ENCODE peak calls at places on chromosomes 7 and 10, in six cellular contexts. D is K562, B is HEK293T, A is HepG2, E is GM12878, W is A549. F is an unnamed sample.

GRCh38 chr7:108190891-108191290 is 60.7 kb upstream of the LAMB4 start:
- DNase-seq in D (no peak), W (no peak), A (no peak), B (no peak), E (no peak), F (no peak)

GRCh38 chr10:73860050-73860491 is 14.3 kb downstream of the CAMK2G start:
- DNase-seq in A (no peak), E (no peak), B (no peak), D (no peak), W (no peak), F (no peak)

GRCh38 chr7:129989466-129989865 is 36.7 kb upstream of the UBE2H start:
- DNase-seq in D (no peak), E (peak), W (no peak), B (no peak), A (no peak), F (no peak)

GRCh38 chr7:75945297-75946168 is 30.6 kb downstream of the POR start:
- DNase-seq in W (no peak), A (peak), E (no peak), B (no peak), D (peak), F (peak)

GRCh38 chr10:22624289-22624738 is 90.1 kb downstream of the PIP4K2A start:
- DNase-seq in A (peak), E (no peak), B (no peak), W (no peak), D (peak), F (peak)

GRCh38 chr7:44471850-44472249 is 18.6 kb downstream of the NUDCD3 start:
- DNase-seq in A (no peak), W (no peak), E (no peak), D (peak), B (no peak), F (no peak)

GRCh38 chr10:24209421-24209770 is 458 bp downstream of the KIAA1217 start:
- DNase-seq in E (no peak), D (no peak), W (peak), A (no peak), B (peak), F (peak)

GRCh38 chr7:120273476-120273975 is 551 bp downstream of the KCND2 start:
- DNase-seq in W (no peak), A (peak), E (peak), D (no peak), B (peak), F (no peak)

GRCh38 chr10:71396714-71397339 is at the start of gene CDH23:
- DNase-seq in E (no peak), W (peak), A (no peak), B (peak), D (peak), F (no peak)

GRCh38 chr10:127162841-127163240 is 33.5 kb downstream of the INSYN2A start:
- DNase-seq in E (no peak), A (no peak), W (no peak), D (no peak), B (no peak), F (no peak)

GRCh38 chr10:127163632-127164031 is 32.8 kb downstream of the INSYN2A start:
- DNase-seq in A (no peak), W (no peak), D (no peak), B (no peak), E (no peak), F (no peak)

DNA sequence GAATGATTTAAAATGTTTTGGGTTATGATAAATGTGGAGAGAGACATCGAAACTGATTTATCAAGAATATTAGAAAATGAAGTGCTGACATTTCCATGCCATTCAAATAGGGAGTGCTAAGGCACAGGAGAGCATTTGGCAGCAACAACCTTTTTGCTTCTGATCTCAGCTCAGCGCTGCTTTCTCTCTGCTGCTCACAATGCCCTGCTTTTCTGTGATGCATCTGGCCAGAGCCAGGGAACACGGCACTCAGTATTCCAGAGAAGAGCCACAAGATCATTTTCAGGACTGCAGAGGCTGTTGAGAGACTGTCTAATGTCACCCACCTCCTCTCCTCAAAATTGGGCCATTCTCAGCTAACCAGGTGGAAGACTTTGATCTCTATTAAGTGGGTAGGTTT is 28.1 kb downstream of the INSYN2A start:
- DNase-seq in W (no peak), D (no peak), E (no peak), B (no peak), A (no peak), F (no peak)
- TF ChIP-seq BHLHE40 in W (no peak), D (no peak), E (no peak), B (no peak), A (no peak), F (no peak)

GRCh38 chr7:322111-322671 is 32.2 kb downstream of the FOXL3 start:
- DNase-seq in E (no peak), W (peak), D (peak), B (peak), A (no peak), F (peak)
- TF ChIP-seq BHLHE40 in E (peak), W (no peak), D (no peak), B (no peak), A (no peak), F (no peak)

GRCh38 chr10:103463456-103463855 is 4.8 kb upstream of the CALHM1 start:
- DNase-seq in D (no peak), B (no peak), A (no peak), W (no peak), E (no peak), F (no peak)
- TF ChIP-seq BHLHE40 in D (no peak), B (no peak), A (no peak), W (no peak), E (no peak), F (no peak)

GRCh38 chr10:60417024-60417423 is 27.3 kb upstream of the ANK3 start:
- DNase-seq in D (no peak), B (no peak), W (no peak), E (no peak), A (no peak), F (no peak)

GRCh38 chr10:60414877-60415585 is 25.4 kb upstream of the ANK3 start:
- DNase-seq in A (no peak), W (peak), E (no peak), B (no peak), D (no peak), F (peak)

GRCh38 chr10:60410970-60411369 is 21.3 kb upstream of the ANK3 start:
- DNase-seq in W (no peak), B (no peak), A (no peak), D (no peak), E (no peak), F (peak)

GRCh38 chr10:60414111-60414510 is 24.4 kb upstream of the ANK3 start:
- DNase-seq in B (no peak), A (no peak), E (no peak), D (no peak), W (no peak), F (no peak)

DNA sequence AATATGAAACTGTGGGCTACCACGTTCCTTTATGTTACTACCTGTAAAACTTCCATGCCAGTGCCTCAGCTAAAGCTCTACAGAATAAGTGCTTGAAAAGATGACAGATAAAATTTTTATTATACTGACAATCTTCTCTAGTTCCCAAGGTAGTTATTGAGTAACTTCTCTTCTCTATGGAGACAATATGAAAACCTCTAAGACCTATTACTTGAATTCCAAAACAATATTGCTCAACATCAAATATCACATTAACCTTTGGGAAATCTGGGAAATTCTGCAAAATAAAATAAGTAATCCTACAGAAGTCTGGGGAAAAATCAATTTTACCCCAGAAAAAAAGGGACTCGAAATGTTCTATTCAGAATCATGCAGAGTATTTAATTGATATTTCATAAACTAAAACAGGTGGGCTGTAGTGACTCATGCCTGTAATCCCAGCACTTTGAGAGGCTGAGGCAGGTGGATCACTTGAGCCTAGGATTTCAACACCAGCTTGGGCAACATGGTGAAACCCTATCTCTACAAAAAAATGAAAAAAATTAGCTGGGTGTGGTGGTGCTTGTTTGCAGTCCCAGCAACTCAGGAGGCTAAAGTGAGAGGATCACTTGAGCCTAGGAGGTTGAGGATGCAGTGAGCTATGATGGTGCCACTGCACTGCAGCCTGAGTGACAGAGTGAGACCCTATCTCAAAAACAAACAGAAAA is 23.8 kb upstream of the ANK3 start:
- DNase-seq in A (no peak), B (no peak), W (no peak), E (no peak), D (no peak), F (no peak)
- TF ChIP-seq BHLHE40 in A (no peak), B (no peak), W (no peak), E (no peak), D (no peak), F (no peak)

GRCh38 chr10:117550599-117551321 is 8.2 kb downstream of the EMX2 start:
- DNase-seq in B (no peak), W (no peak), A (no peak), E (no peak), D (no peak), F (no peak)
- TF ChIP-seq BHLHE40 in B (no peak), W (no peak), A (no peak), E (no peak), D (no peak), F (no peak)

GRCh38 chr7:41185851-41186250 is 517.0 kb downstream of the INHBA start:
- DNase-seq in D (no peak), W (no peak), B (no peak), E (no peak), A (no peak), F (no peak)

GRCh38 chr7:41190615-41191014 is 512.3 kb downstream of the INHBA start:
- DNase-seq in W (no peak), E (no peak), D (no peak), B (no peak), A (no peak), F (no peak)

GRCh38 chr7:41189866-41190265 is 513.0 kb downstream of the INHBA start:
- DNase-seq in B (no peak), D (no peak), W (peak), A (no peak), E (no peak), F (peak)

GRCh38 chr7:41187322-41187721 is 515.6 kb downstream of the INHBA start:
- DNase-seq in W (no peak), B (no peak), D (no peak), E (no peak), A (no peak), F (no peak)

GRCh38 chr7:41188163-41189130 is 514.4 kb downstream of the INHBA start:
- DNase-seq in W (no peak), B (no peak), A (no peak), E (no peak), D (no peak), F (peak)
- TF ChIP-seq BHLHE40 in W (no peak), B (no peak), A (no peak), E (no peak), D (no peak), F (no peak)